ENCODE peak calls at places on chromosomes 5 and 9, in four cellular contexts. P is H9, Y is IMR-90, O is H1. W is an unnamed sample.

GRCh38 chr9:126939821-126940221 is 25.2 kb downstream of the RALGPS1 start:
- DNase-seq in P (no peak), Y (no peak), O (no peak), W (no peak)

GRCh38 chr9:129748249-129748648 is 4.6 kb downstream of the PTGES start:
- DNase-seq in P (no peak), Y (peak; percentile 34), O (no peak), W (no peak)

GRCh38 chr5:135880278-135880677 is 15.4 kb downstream of the IL9 start:
- DNase-seq in Y (no peak), O (peak; percentile 74), P (peak; percentile 80), W (peak; percentile 66)

GRCh38 chr9:121557581-121558422 is 58.2 kb upstream of the GGTA1 start:
- DNase-seq in Y (peak; percentile 92), O (no peak), P (peak; percentile 72), W (peak; percentile 89)

GRCh38 chr9:119365291-119366027 is 3.8 kb downstream of the BRINP1 start:
- DNase-seq in O (peak; percentile 79), Y (no peak), P (peak; percentile 87), W (peak; percentile 90)

GRCh38 chr5:146541956-146542849 is 26.2 kb upstream of the GPR151 start:
- DNase-seq in P (peak; percentile 85), O (peak; percentile 93), Y (peak; percentile 47), W (peak; percentile 73)

GRCh38 chr5:123795688-123796087 is 283.7 kb downstream of the CSNK1G3 start:
- DNase-seq in Y (peak; percentile 78), P (no peak), O (no peak), W (no peak)

GRCh38 chr5:39422036-39422606 is 2.7 kb downstream of the DAB2 start:
- DNase-seq in P (no peak), Y (no peak), O (no peak), W (peak; percentile 27)

GRCh38 chr9:132996526-132996925 is 18.0 kb downstream of the GFI1B start:
- DNase-seq in Y (no peak), P (no peak), O (no peak), W (no peak)

GRCh38 chr5:53381-54174 is 38.4 kb upstream of the PLEKHG4B start:
- DNase-seq in P (peak; percentile 91), O (peak; percentile 94), Y (peak; percentile 8), W (peak; percentile 86)

GRCh38 chr5:40385544-40385943 is 294.2 kb upstream of the PTGER4 start:
- DNase-seq in Y (peak; percentile 66), O (no peak), P (peak; percentile 33), W (peak; percentile 84)

GRCh38 chr5:87020099-87020934 is 247.4 kb upstream of the RASA1 start:
- DNase-seq in Y (peak; percentile 16), P (peak; percentile 47), O (no peak), W (peak; percentile 50)

GRCh38 chr5:135713516-135713915 is 120.9 kb upstream of the SLC25A48 start:
- DNase-seq in P (no peak), O (no peak), Y (no peak), W (no peak)

GRCh38 chr9:88818495-88819201 is 172.6 kb upstream of the S1PR3 start:
- DNase-seq in P (peak; percentile 46), O (peak; percentile 50), Y (peak; percentile 62), W (peak; percentile 88)

GRCh38 chr9:127778280-127779135 is at the start of gene SH2D3C:
- DNase-seq in Y (no peak), O (no peak), P (no peak), W (no peak)

GRCh38 chr9:127873886-127874285 is 3.6 kb downstream of the AK1 start:
- DNase-seq in O (no peak), Y (no peak), P (no peak), W (no peak)

GRCh38 chr5:180533845-180534244 is 39.7 kb downstream of the CNOT6 start:
- DNase-seq in Y (no peak), O (no peak), P (no peak), W (no peak)
- H4K5ac ChIP-seq in Y (no peak overlapping the region), O (no peak overlapping the region), P (no peak overlapping the region), W (no peak overlapping the region)

DNA sequence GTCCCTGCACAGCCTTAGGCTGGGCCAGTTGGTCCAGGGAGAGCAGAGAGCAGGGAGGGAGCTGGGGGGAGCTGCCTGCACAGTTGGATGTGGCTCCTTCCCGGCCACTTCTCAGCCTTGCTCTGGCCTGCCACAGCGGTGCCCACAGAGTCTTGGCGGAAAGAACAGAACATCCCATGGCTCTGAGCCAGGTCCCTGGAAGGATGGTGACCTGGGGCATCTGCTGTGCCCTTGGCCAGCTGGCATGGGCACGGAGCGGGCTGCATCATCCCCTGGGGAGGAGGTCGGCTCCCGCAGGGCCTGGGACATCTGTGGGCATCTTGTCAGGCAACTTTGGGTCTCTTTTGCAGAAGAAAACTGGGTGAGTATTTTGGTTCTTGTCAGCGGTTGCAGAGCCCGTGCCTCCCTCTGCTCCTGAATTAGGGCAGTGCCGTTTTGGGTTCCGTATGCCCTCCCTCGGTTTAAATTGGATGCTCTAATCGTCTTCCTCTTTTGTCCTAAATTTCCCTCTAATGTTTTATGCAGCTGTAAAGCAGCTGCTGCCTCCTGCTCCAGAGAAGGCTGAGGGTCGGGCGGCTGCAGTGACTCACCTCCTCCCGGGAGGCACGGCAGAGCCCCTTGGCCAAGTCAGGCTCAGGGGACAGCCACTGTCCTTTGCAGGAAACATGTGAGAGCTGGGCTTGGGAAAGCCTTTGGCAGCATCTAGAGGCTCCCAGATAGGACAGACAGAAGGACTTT is 10.5 kb upstream of the NACC2 start:
- DNase-seq in P (peak; percentile 35), Y (peak; percentile 47), O (no peak), W (peak; percentile 20)
- H3K9ac ChIP-seq in P (no peak overlapping the region), Y (no peak overlapping the region), O (no peak overlapping the region), W (no peak overlapping the region)

DNA sequence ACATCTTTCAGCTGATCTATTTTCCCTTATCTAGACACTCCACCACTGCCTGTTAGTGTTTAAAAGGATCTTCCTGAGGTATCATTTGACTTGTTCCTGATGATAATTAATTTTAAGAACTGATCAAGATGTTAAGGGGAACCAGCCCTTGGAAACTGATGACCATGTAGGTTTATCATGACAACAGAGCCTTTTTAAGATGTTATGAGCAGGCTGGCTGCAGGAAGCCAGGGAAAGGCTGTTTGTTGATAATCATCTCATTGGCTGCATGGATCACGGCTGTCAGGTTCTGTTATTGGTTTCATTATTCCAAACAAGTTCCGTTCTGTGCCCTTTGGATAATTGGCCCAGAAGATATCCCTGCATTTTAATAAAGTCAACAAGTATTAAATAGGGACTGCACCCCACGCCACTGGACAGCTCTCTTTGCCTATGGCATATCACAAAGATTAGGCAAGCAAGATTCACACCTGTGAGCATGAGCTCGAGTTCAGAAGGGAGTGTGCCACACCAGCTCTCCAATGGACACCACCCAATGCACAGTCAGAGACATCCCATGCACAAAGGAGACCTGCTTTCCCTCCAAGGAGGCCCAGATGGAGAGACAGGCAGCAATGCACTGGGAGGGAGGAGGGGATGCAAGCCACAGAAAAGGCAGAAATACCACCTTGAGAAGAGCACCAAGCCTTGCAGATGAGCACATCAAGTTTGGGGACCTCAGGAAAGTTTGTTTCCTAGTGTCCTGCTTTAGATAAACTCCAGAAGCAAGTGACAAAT is 88.7 kb downstream of the SPOCK1 start:
- DNase-seq in Y (no peak), P (no peak), O (no peak), W (no peak)
- H4K5ac ChIP-seq in Y (no peak overlapping the region), P (no peak overlapping the region), O (no peak overlapping the region), W (no peak overlapping the region)

DNA sequence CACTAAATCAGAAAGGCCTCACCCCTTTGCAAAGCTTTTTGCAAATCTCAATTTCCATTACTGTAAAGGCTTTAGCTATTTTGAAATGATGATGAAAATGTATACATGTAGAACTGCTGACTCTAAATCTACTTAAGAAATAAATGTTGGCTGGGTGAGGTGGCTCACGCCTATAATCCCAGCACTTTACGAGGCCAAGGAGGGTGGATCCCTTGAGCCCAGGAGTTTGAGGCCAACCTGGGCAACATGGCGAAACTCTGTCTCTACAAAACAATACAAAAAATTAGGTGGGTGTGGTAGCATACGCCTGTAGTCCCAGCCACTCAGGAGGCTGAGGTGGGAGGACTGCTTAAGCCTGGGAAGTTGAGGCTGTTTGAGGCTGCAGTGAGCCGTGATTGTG is 64.6 kb downstream of the PTPN3 start:
- DNase-seq in O (no peak), Y (no peak), P (no peak), W (no peak)
- H3K9ac ChIP-seq in O (no peak overlapping the region), Y (no peak overlapping the region), P (no peak overlapping the region), W (no peak overlapping the region)

W was measured in mesendoderm.